ENCODE peak calls at places on chromosomes 3 and 15, in seven cellular contexts. One of them, this sample, is unnamed.

GRCh38 chr3:117998071-117998470 is 1036.6 kb downstream of the IGSF11 start:
- DNase-seq in A549: no peak
- DNase-seq in breast epithelium: no peak
- DNase-seq in stomach: no peak
- DNase-seq in sigmoid colon: no peak
- DNase-seq in IMR-90: peak; percentile 74
- DNase-seq in HCT116: no peak
- DNase-seq in this sample: no peak

GRCh38 chr3:52606373-52607085 is 70.1 kb downstream of the UQCC5 start:
- DNase-seq in A549: peak; percentile 26
- DNase-seq in breast epithelium: peak; percentile 85
- DNase-seq in stomach: peak; percentile 71
- DNase-seq in sigmoid colon: no peak
- DNase-seq in IMR-90: peak; percentile 41
- DNase-seq in HCT116: peak; percentile 89
- DNase-seq in this sample: no peak

GRCh38 chr3:23035927-23036640 is 167.0 kb upstream of the UBE2E2 start:
- DNase-seq in A549: no peak
- DNase-seq in breast epithelium: no peak
- DNase-seq in stomach: peak; percentile 55
- DNase-seq in sigmoid colon: peak; percentile 48
- DNase-seq in IMR-90: no peak
- DNase-seq in HCT116: no peak
- DNase-seq in this sample: no peak

GRCh38 chr3:128355549-128355930 is 111.2 kb downstream of the DNAJB8 start:
- DNase-seq in A549: no peak
- DNase-seq in breast epithelium: no peak
- DNase-seq in stomach: no peak
- DNase-seq in sigmoid colon: no peak
- DNase-seq in IMR-90: no peak
- DNase-seq in HCT116: no peak
- DNase-seq in this sample: no peak

GRCh38 chr15:41258706-41259471 is 27.8 kb downstream of the CHP1 start:
- DNase-seq in A549: no peak
- DNase-seq in breast epithelium: no peak
- DNase-seq in stomach: peak; percentile 43
- DNase-seq in sigmoid colon: no peak
- DNase-seq in IMR-90: peak; percentile 77
- DNase-seq in HCT116: no peak
- DNase-seq in this sample: peak; percentile 52

GRCh38 chr15:39998511-39998910 is 40.5 kb downstream of the SRP14 start:
- DNase-seq in A549: no peak
- DNase-seq in breast epithelium: no peak
- DNase-seq in stomach: no peak
- DNase-seq in sigmoid colon: no peak
- DNase-seq in IMR-90: no peak
- DNase-seq in HCT116: no peak
- DNase-seq in this sample: no peak

GRCh38 chr3:149547954-149548728 is 73.6 kb downstream of the TM4SF4 start:
- DNase-seq in A549: peak; percentile 87
- DNase-seq in breast epithelium: peak; percentile 64
- DNase-seq in stomach: peak; percentile 58
- DNase-seq in sigmoid colon: peak; percentile 94
- DNase-seq in IMR-90: peak; percentile 90
- DNase-seq in HCT116: no peak
- DNase-seq in this sample: no peak

GRCh38 chr15:63372018-63372705 is 9.5 kb downstream of the CA12 start:
- DNase-seq in A549: peak; percentile 95
- DNase-seq in breast epithelium: no peak
- DNase-seq in stomach: no peak
- DNase-seq in sigmoid colon: peak; percentile 74
- DNase-seq in IMR-90: peak; percentile 98
- DNase-seq in HCT116: peak; percentile 38
- DNase-seq in this sample: peak; percentile 84

GRCh38 chr3:87196879-87197278 is 30.2 kb upstream of the CHMP2B start:
- DNase-seq in A549: no peak
- DNase-seq in breast epithelium: no peak
- DNase-seq in stomach: no peak
- DNase-seq in sigmoid colon: no peak
- DNase-seq in IMR-90: no peak
- DNase-seq in HCT116: no peak
- DNase-seq in this sample: no peak

GRCh38 chr3:178155521-178155920 is 380.7 kb upstream of the KCNMB2 start:
- DNase-seq in A549: no peak
- DNase-seq in breast epithelium: no peak
- DNase-seq in stomach: no peak
- DNase-seq in sigmoid colon: no peak
- DNase-seq in IMR-90: no peak
- DNase-seq in HCT116: no peak
- DNase-seq in this sample: no peak

GRCh38 chr3:24316887-24317383 is 177.7 kb downstream of the THRB start:
- DNase-seq in A549: no peak
- DNase-seq in breast epithelium: no peak
- DNase-seq in stomach: peak; percentile 44
- DNase-seq in sigmoid colon: no peak
- DNase-seq in IMR-90: no peak
- DNase-seq in HCT116: no peak
- DNase-seq in this sample: no peak

GRCh38 chr3:186025161-186025560 is 83.7 kb downstream of the ETV5 start:
- DNase-seq in A549: no peak
- DNase-seq in breast epithelium: no peak
- DNase-seq in stomach: no peak
- DNase-seq in sigmoid colon: no peak
- DNase-seq in IMR-90: peak; percentile 84
- DNase-seq in HCT116: no peak
- DNase-seq in this sample: peak; percentile 85

GRCh38 chr15:82540055-82540983 is at the start of gene RPS17:
- DNase-seq in A549: peak; percentile 98
- DNase-seq in breast epithelium: peak; percentile 96
- DNase-seq in stomach: peak; percentile 98
- DNase-seq in sigmoid colon: peak; percentile 98
- DNase-seq in IMR-90: peak; percentile 93
- DNase-seq in HCT116: peak; percentile 91
- DNase-seq in this sample: peak; percentile 95

GRCh38 chr3:16064660-16065414 is 109.6 kb upstream of the GALNT15 start:
- DNase-seq in A549: no peak
- DNase-seq in breast epithelium: peak; percentile 75
- DNase-seq in stomach: no peak
- DNase-seq in sigmoid colon: peak; percentile 92
- DNase-seq in IMR-90: peak; percentile 97
- DNase-seq in HCT116: no peak
- DNase-seq in this sample: peak; percentile 96

GRCh38 chr15:52440414-52440813 is 88.3 kb downstream of the MYO5A start:
- DNase-seq in A549: peak; percentile 33
- DNase-seq in breast epithelium: no peak
- DNase-seq in stomach: no peak
- DNase-seq in sigmoid colon: no peak
- DNase-seq in IMR-90: peak; percentile 42
- DNase-seq in HCT116: peak; percentile 45
- DNase-seq in this sample: no peak

GRCh38 chr3:16379838-16380237 is 114.8 kb downstream of the OXNAD1 start:
- DNase-seq in A549: no peak
- DNase-seq in breast epithelium: no peak
- DNase-seq in stomach: no peak
- DNase-seq in sigmoid colon: no peak
- DNase-seq in IMR-90: no peak
- DNase-seq in HCT116: no peak
- DNase-seq in this sample: no peak

GRCh38 chr3:194332858-194333211 is 18.3 kb downstream of the CPN2 start:
- DNase-seq in A549: no peak
- DNase-seq in breast epithelium: no peak
- DNase-seq in stomach: no peak
- DNase-seq in sigmoid colon: no peak
- DNase-seq in IMR-90: no peak
- DNase-seq in HCT116: no peak
- DNase-seq in this sample: no peak

GRCh38 chr3:194336601-194337355 is 14.3 kb downstream of the CPN2 start:
- DNase-seq in A549: no peak
- DNase-seq in breast epithelium: no peak
- DNase-seq in stomach: no peak
- DNase-seq in sigmoid colon: no peak
- DNase-seq in IMR-90: no peak
- DNase-seq in HCT116: no peak
- DNase-seq in this sample: no peak

GRCh38 chr3:194333212-194333980 is 17.7 kb downstream of the CPN2 start:
- DNase-seq in A549: peak; percentile 47
- DNase-seq in breast epithelium: peak; percentile 72
- DNase-seq in stomach: peak; percentile 90
- DNase-seq in sigmoid colon: peak; percentile 90
- DNase-seq in IMR-90: peak; percentile 80
- DNase-seq in HCT116: peak; percentile 76
- DNase-seq in this sample: peak; percentile 97

GRCh38 chr3:194330579-194330978 is 20.5 kb downstream of the CPN2 start:
- DNase-seq in A549: no peak
- DNase-seq in breast epithelium: peak; percentile 77
- DNase-seq in stomach: peak; percentile 81
- DNase-seq in sigmoid colon: no peak
- DNase-seq in IMR-90: peak; percentile 75
- DNase-seq in HCT116: no peak
- DNase-seq in this sample: no peak

DNA sequence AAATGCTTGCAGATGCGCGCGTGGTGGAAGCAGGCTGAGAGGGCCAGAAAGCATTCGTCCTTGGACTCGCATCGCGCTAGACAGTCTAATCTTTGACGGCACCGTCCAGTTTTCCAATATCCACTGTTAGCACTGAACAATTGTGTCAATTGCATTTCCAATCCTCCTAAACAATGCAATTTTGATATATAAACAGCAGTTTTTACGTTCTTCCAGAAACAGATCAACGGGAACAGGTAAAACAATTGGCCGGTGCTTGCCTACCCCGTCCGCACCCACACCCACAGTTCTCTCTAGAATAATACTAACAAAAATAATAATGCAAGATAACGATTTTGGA is 17.2 kb downstream of the CPN2 start:
- DNase-seq in A549: no peak
- DNase-seq in breast epithelium: no peak
- DNase-seq in stomach: no peak
- DNase-seq in sigmoid colon: no peak
- DNase-seq in IMR-90: no peak
- DNase-seq in HCT116: no peak
- DNase-seq in this sample: no peak
- H3K4me3 ChIP-seq in A549: peak overlapping the region; percentile 45
- H3K4me3 ChIP-seq in breast epithelium: no peak overlapping the region
- H3K4me3 ChIP-seq in stomach: peak overlapping the region; percentile 49
- H3K4me3 ChIP-seq in sigmoid colon: peak overlapping the region; percentile 48
- H3K4me3 ChIP-seq in IMR-90: no peak overlapping the region
- H3K4me3 ChIP-seq in HCT116: peak overlapping the region; percentile 49
- H3K4me3 ChIP-seq in this sample: no peak overlapping the region

DNA sequence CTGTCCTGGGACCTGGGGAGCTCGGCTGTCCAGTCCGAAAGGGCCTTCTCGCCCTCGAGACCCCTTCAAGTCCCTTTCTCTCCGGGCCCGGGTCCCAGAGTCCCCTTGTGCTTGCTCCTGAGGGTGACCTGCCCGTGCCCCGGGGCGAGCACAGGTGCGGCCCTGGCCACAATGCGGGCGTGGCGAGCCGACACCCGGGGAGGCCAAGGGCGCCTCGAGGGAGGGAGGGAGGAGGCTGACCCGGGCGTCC is 828 bp upstream of the MEF2A start:
- DNase-seq in A549: no peak
- DNase-seq in breast epithelium: no peak
- DNase-seq in stomach: no peak
- DNase-seq in sigmoid colon: no peak
- DNase-seq in IMR-90: no peak
- DNase-seq in HCT116: no peak
- DNase-seq in this sample: peak; percentile 64
- TF ChIP-seq POLR2A in A549: no peak
- TF ChIP-seq POLR2A in breast epithelium: no peak
- TF ChIP-seq POLR2A in stomach: no peak
- TF ChIP-seq POLR2A in sigmoid colon: no peak
- TF ChIP-seq POLR2A in IMR-90: no peak
- TF ChIP-seq POLR2A in HCT116: no peak
- TF ChIP-seq POLR2A in this sample: no peak

GRCh38 chr3:183526838-183527420 is 28.6 kb downstream of the KLHL6 start:
- DNase-seq in A549: no peak
- DNase-seq in breast epithelium: no peak
- DNase-seq in stomach: no peak
- DNase-seq in sigmoid colon: no peak
- DNase-seq in IMR-90: no peak
- DNase-seq in HCT116: no peak
- DNase-seq in this sample: no peak

GRCh38 chr3:183527980-183528379 is 27.5 kb downstream of the KLHL6 start:
- DNase-seq in A549: no peak
- DNase-seq in breast epithelium: no peak
- DNase-seq in stomach: no peak
- DNase-seq in sigmoid colon: no peak
- DNase-seq in IMR-90: no peak
- DNase-seq in HCT116: no peak
- DNase-seq in this sample: no peak

GRCh38 chr3:183524476-183524875 is 31.0 kb downstream of the KLHL6 start:
- DNase-seq in A549: no peak
- DNase-seq in breast epithelium: no peak
- DNase-seq in stomach: no peak
- DNase-seq in sigmoid colon: no peak
- DNase-seq in IMR-90: no peak
- DNase-seq in HCT116: no peak
- DNase-seq in this sample: no peak

GRCh38 chr3:183529717-183530116 is 25.8 kb downstream of the KLHL6 start:
- DNase-seq in A549: no peak
- DNase-seq in breast epithelium: no peak
- DNase-seq in stomach: no peak
- DNase-seq in sigmoid colon: no peak
- DNase-seq in IMR-90: no peak
- DNase-seq in HCT116: no peak
- DNase-seq in this sample: no peak

GRCh38 chr3:183527421-183527979 is 28.0 kb downstream of the KLHL6 start:
- DNase-seq in A549: no peak
- DNase-seq in breast epithelium: no peak
- DNase-seq in stomach: no peak
- DNase-seq in sigmoid colon: no peak
- DNase-seq in IMR-90: no peak
- DNase-seq in HCT116: no peak
- DNase-seq in this sample: no peak
- H3K4me3 ChIP-seq in A549: no peak overlapping the region
- H3K4me3 ChIP-seq in breast epithelium: no peak overlapping the region
- H3K4me3 ChIP-seq in stomach: no peak overlapping the region
- H3K4me3 ChIP-seq in sigmoid colon: no peak overlapping the region
- H3K4me3 ChIP-seq in IMR-90: no peak overlapping the region
- H3K4me3 ChIP-seq in HCT116: no peak overlapping the region
- H3K4me3 ChIP-seq in this sample: no peak overlapping the region

GRCh38 chr15:25435474-25436243 is 3.2 kb downstream of the UBE3A start:
- DNase-seq in A549: no peak
- DNase-seq in breast epithelium: no peak
- DNase-seq in stomach: no peak
- DNase-seq in sigmoid colon: no peak
- DNase-seq in IMR-90: peak; percentile 24
- DNase-seq in HCT116: no peak
- DNase-seq in this sample: no peak

GRCh38 chr15:25436707-25437106 is 2.1 kb downstream of the UBE3A start:
- DNase-seq in A549: no peak
- DNase-seq in breast epithelium: no peak
- DNase-seq in stomach: no peak
- DNase-seq in sigmoid colon: no peak
- DNase-seq in IMR-90: no peak
- DNase-seq in HCT116: no peak
- DNase-seq in this sample: no peak

GRCh38 chr15:25439456-25439836 is 622 bp upstream of the UBE3A start:
- DNase-seq in A549: no peak
- DNase-seq in breast epithelium: no peak
- DNase-seq in stomach: peak; percentile 27
- DNase-seq in sigmoid colon: no peak
- DNase-seq in IMR-90: peak; percentile 10
- DNase-seq in HCT116: peak; percentile 6
- DNase-seq in this sample: no peak

GRCh38 chr15:25438601-25439455 is at the start of gene UBE3A:
- DNase-seq in A549: peak; percentile 31
- DNase-seq in breast epithelium: peak; percentile 84
- DNase-seq in stomach: peak; percentile 93
- DNase-seq in sigmoid colon: peak; percentile 95
- DNase-seq in IMR-90: peak; percentile 91
- DNase-seq in HCT116: peak; percentile 71
- DNase-seq in this sample: peak; percentile 81

GRCh38 chr15:25437751-25438600 is 848 bp downstream of the UBE3A start:
- DNase-seq in A549: no peak
- DNase-seq in breast epithelium: peak; percentile 28
- DNase-seq in stomach: peak; percentile 45
- DNase-seq in sigmoid colon: peak; percentile 74
- DNase-seq in IMR-90: peak; percentile 40
- DNase-seq in HCT116: peak; percentile 3
- DNase-seq in this sample: peak; percentile 87
- TF ChIP-seq POLR2A in A549: no peak
- TF ChIP-seq POLR2A in breast epithelium: no peak
- TF ChIP-seq POLR2A in stomach: no peak
- TF ChIP-seq POLR2A in sigmoid colon: no peak
- TF ChIP-seq POLR2A in IMR-90: no peak
- TF ChIP-seq POLR2A in HCT116: no peak
- TF ChIP-seq POLR2A in this sample: no peak

This sample was measured in lower leg skin.